ENCODE peak calls at places on chromosome 13, in four cellular contexts. One of them, this sample, is unnamed.

GRCh38 chr13:98557934-98558630 is 18.8 kb downstream of the STK24 start:
- DNase-seq in left colon: no peak
- DNase-seq in stimulated activated naive CD8-positive, alpha-beta T cell treated with anti-CD3 and anti-CD28 coated beads, Interleukin-15, Interleukin-2, amounts not matched to agents 100 U/mL and 50 U/mL, for 24 hours: no peak
- DNase-seq in aorta: no peak
- DNase-seq in this sample: no peak

GRCh38 chr13:41145136-41145908 is 12.7 kb upstream of the KBTBD6 start:
- DNase-seq in stimulated activated naive CD8-positive, alpha-beta T cell treated with anti-CD3 and anti-CD28 coated beads, Interleukin-15, Interleukin-2, amounts not matched to agents 100 U/mL and 50 U/mL, for 24 hours: no peak
- DNase-seq in left colon: no peak
- DNase-seq in aorta: no peak
- DNase-seq in this sample: no peak

GRCh38 chr13:86563308-86563707 is 764.1 kb upstream of the SLITRK6 start:
- DNase-seq in aorta: no peak
- DNase-seq in stimulated activated naive CD8-positive, alpha-beta T cell treated with anti-CD3 and anti-CD28 coated beads, Interleukin-15, Interleukin-2, amounts not matched to agents 100 U/mL and 50 U/mL, for 24 hours: no peak
- DNase-seq in left colon: no peak
- DNase-seq in this sample: no peak

GRCh38 chr13:113598481-113598880 is 13.9 kb downstream of the TFDP1 start:
- DNase-seq in aorta: peak
- DNase-seq in stimulated activated naive CD8-positive, alpha-beta T cell treated with anti-CD3 and anti-CD28 coated beads, Interleukin-15, Interleukin-2, amounts not matched to agents 100 U/mL and 50 U/mL, for 24 hours: no peak
- DNase-seq in left colon: no peak
- DNase-seq in this sample: no peak

GRCh38 chr13:51816604-51817254 is 12.8 kb upstream of the DHRS12 start:
- DNase-seq in aorta: no peak
- DNase-seq in left colon: no peak
- DNase-seq in stimulated activated naive CD8-positive, alpha-beta T cell treated with anti-CD3 and anti-CD28 coated beads, Interleukin-15, Interleukin-2, amounts not matched to agents 100 U/mL and 50 U/mL, for 24 hours: no peak
- DNase-seq in this sample: no peak

GRCh38 chr13:99655351-99656091 is 154.2 kb downstream of the TM9SF2 start:
- DNase-seq in left colon: no peak
- DNase-seq in aorta: no peak
- DNase-seq in stimulated activated naive CD8-positive, alpha-beta T cell treated with anti-CD3 and anti-CD28 coated beads, Interleukin-15, Interleukin-2, amounts not matched to agents 100 U/mL and 50 U/mL, for 24 hours: peak
- DNase-seq in this sample: no peak

GRCh38 chr13:24244802-24245201 is 64.6 kb upstream of the C1QTNF9 start:
- DNase-seq in stimulated activated naive CD8-positive, alpha-beta T cell treated with anti-CD3 and anti-CD28 coated beads, Interleukin-15, Interleukin-2, amounts not matched to agents 100 U/mL and 50 U/mL, for 24 hours: no peak
- DNase-seq in aorta: no peak
- DNase-seq in left colon: no peak
- DNase-seq in this sample: no peak

GRCh38 chr13:98327326-98328314 is 150.6 kb upstream of the RNF113B start:
- DNase-seq in aorta: no peak
- DNase-seq in stimulated activated naive CD8-positive, alpha-beta T cell treated with anti-CD3 and anti-CD28 coated beads, Interleukin-15, Interleukin-2, amounts not matched to agents 100 U/mL and 50 U/mL, for 24 hours: no peak
- DNase-seq in left colon: no peak
- DNase-seq in this sample: no peak

GRCh38 chr13:76943646-76944045 is 4.7 kb upstream of the ACOD1 start:
- DNase-seq in left colon: no peak
- DNase-seq in stimulated activated naive CD8-positive, alpha-beta T cell treated with anti-CD3 and anti-CD28 coated beads, Interleukin-15, Interleukin-2, amounts not matched to agents 100 U/mL and 50 U/mL, for 24 hours: no peak
- DNase-seq in aorta: no peak
- DNase-seq in this sample: no peak

GRCh38 chr13:27403252-27403678 is 21.2 kb upstream of the GTF3A start:
- DNase-seq in stimulated activated naive CD8-positive, alpha-beta T cell treated with anti-CD3 and anti-CD28 coated beads, Interleukin-15, Interleukin-2, amounts not matched to agents 100 U/mL and 50 U/mL, for 24 hours: no peak
- DNase-seq in left colon: no peak
- DNase-seq in aorta: no peak
- DNase-seq in this sample: no peak